ENCODE peak calls at places on chromosomes 12 and 14, in ten cellular contexts. B is HFFc6; I is Kasumi-1; Y is H9; Q is body of pancreas; H is dermis microvascular lymphatic vessel endothelial cell; T is sigmoid colon; J is activated CD8-positive, alpha-beta memory T cell treated with anti-CD3 and anti-CD28 coated beads, Interleukin-2, amount 10 ng/mL, durations not matched to agents 7 days and 5 days; A is HuH-7.5; E is D341Med. S is an unnamed sample.

GRCh38 chr14:104587641-104588040 is 8.1 kb downstream of the C14orf180 start:
- DNase-seq in I (no peak), Q (no peak), B (no peak), A (no peak), H (no peak), Y (no peak), J (no peak), T (no peak), E (no peak), S (no peak)

GRCh38 chr14:95156765-95157194 is 549 bp downstream of the DICER1 start:
- DNase-seq in Q (peak; percentile 55), B (no peak), T (peak; percentile 79), H (peak; percentile 47), E (no peak), J (peak; percentile 57), A (no peak), I (no peak), Y (peak; percentile 30), S (no peak)

GRCh38 chr12:102539651-102540553 is 59.5 kb upstream of the IGF1 start:
- DNase-seq in E (no peak), H (no peak), I (no peak), T (no peak), Y (no peak), J (no peak), Q (no peak), B (peak; percentile 95), A (no peak), S (peak; percentile 81)

GRCh38 chr12:130223767-130224244 is 61.5 kb downstream of the FZD10 start:
- DNase-seq in I (no peak), Y (no peak), E (no peak), A (no peak), T (no peak), B (no peak), J (no peak), Q (no peak), H (no peak), S (peak; percentile 20)

GRCh38 chr12:24991209-24992049 is 42.5 kb upstream of the BCAT1 start:
- DNase-seq in B (peak; percentile 52), A (peak; percentile 34), I (peak; percentile 86), T (no peak), E (peak; percentile 59), Y (no peak), Q (no peak), H (peak; percentile 74), J (no peak), S (no peak)

GRCh38 chr14:31945074-31945613 is 132.0 kb upstream of the ARHGAP5 start:
- DNase-seq in J (peak; percentile 48), T (no peak), E (no peak), B (no peak), A (no peak), Y (no peak), H (no peak), I (no peak), Q (no peak), S (no peak)

GRCh38 chr12:93006655-93007208 is 77.6 kb upstream of the EEA1 start:
- DNase-seq in J (no peak), A (no peak), Q (no peak), E (no peak), Y (no peak), I (no peak), H (no peak), T (no peak), B (no peak), S (no peak)

GRCh38 chr12:118164798-118165486 is 29.0 kb downstream of the PEBP1 start:
- DNase-seq in Q (peak; percentile 29), I (peak; percentile 7), A (peak; percentile 24), H (peak; percentile 50), J (no peak), T (no peak), B (peak; percentile 16), Y (peak; percentile 60), E (peak; percentile 66), S (peak; percentile 88)

GRCh38 chr12:69239922-69240624 is 704 bp downstream of the CPSF6 start:
- DNase-seq in E (peak; percentile 74), I (no peak), H (peak; percentile 66), J (peak; percentile 54), Y (peak; percentile 56), Q (peak; percentile 52), T (peak; percentile 69), B (no peak), A (peak; percentile 21), S (peak; percentile 85)